ENCODE peak calls at places on chromosomes 12 and 14, in nine cellular contexts. D is renal cortical epithelial cell; C is CD4-positive, alpha-beta T cell; E is A549; N is stimulated activated CD8-positive, alpha-beta memory T cell treated with anti-CD3 and anti-CD28 coated beads, Interleukin-2, amount 100 ng/mL, for 1 hour; K is NCI-H2107; G is cardiac muscle cell; Y is MCF 10A; J is iPS-NIHi11. M is an unnamed sample.

GRCh38 chr14:93006484-93007128 is 83.7 kb downstream of the CHGA start:
- DNase-seq in G (no peak), J (no peak), C (no peak), E (no peak), N (no peak), D (peak), K (no peak), Y (no peak), M (no peak)

GRCh38 chr14:91745329-91745728 is 13.4 kb upstream of the CATSPERB start:
- DNase-seq in G (no peak), C (no peak), J (no peak), D (no peak), K (no peak), Y (no peak), N (no peak), E (no peak), M (no peak)

GRCh38 chr14:27587103-27587502 is 989.3 kb upstream of the NOVA1 start:
- DNase-seq in J (no peak), N (no peak), C (no peak), Y (no peak), G (no peak), D (no peak), E (no peak), K (no peak), M (no peak)

GRCh38 chr14:37593496-37594237 is 1.4 kb downstream of the FOXA1 start:
- DNase-seq in G (no peak), C (no peak), K (no peak), J (no peak), N (no peak), E (no peak), D (no peak), Y (no peak), M (no peak)

GRCh38 chr14:104868060-104868740 is 3.1 kb downstream of the CEP170B start:
- DNase-seq in K (no peak), N (no peak), J (no peak), Y (no peak), C (no peak), D (no peak), E (no peak), G (no peak), M (no peak)

GRCh38 chr12:52521581-52522266 is 1.5 kb upstream of the KRT5 start:
- DNase-seq in J (no peak), K (no peak), D (no peak), G (no peak), Y (peak), N (no peak), C (no peak), E (no peak), M (no peak)

GRCh38 chr12:92485356-92486348 is 217.1 kb upstream of the PLEKHG7 start:
- DNase-seq in C (no peak), E (no peak), G (no peak), J (no peak), N (no peak), D (no peak), K (no peak), Y (no peak), M (no peak)

GRCh38 chr12:5200276-5201087 is 156.8 kb downstream of the KCNA5 start:
- DNase-seq in C (no peak), D (no peak), J (peak), Y (no peak), E (peak), K (peak), G (peak), N (no peak), M (no peak)